ENCODE peak calls at places on chromosomes 11 and 22, in ten cellular contexts. One of them, this sample, is unnamed. For H3K4me1, the result is how much of the 10 kb centered on the place peaks cover.

GRCh38 chr11:13229136-13229535 is 48.5 kb upstream of the BMAL1 start:
- DNase-seq in thoracic aorta: no peak
- DNase-seq in neural progenitor cell: no peak
- DNase-seq in neuronal stem cell: no peak
- DNase-seq in GM23248: peak
- DNase-seq in right cardiac atrium: no peak
- DNase-seq in uterus: no peak
- DNase-seq in mucosa of descending colon: no peak
- DNase-seq in IMR-90: no peak
- DNase-seq in astrocyte: no peak
- DNase-seq in this sample: no peak

GRCh38 chr22:47292546-47293320 is 530.3 kb downstream of the TBC1D22A start:
- DNase-seq in astrocyte: no peak
- DNase-seq in uterus: peak
- DNase-seq in thoracic aorta: no peak
- DNase-seq in IMR-90: no peak
- DNase-seq in right cardiac atrium: peak
- DNase-seq in neuronal stem cell: no peak
- DNase-seq in GM23248: no peak
- DNase-seq in neural progenitor cell: no peak
- DNase-seq in mucosa of descending colon: no peak
- DNase-seq in this sample: no peak

GRCh38 chr11:122779047-122779629 is 59.2 kb upstream of the CRTAM start:
- DNase-seq in mucosa of descending colon: no peak
- DNase-seq in neural progenitor cell: no peak
- DNase-seq in IMR-90: no peak
- DNase-seq in uterus: no peak
- DNase-seq in thoracic aorta: no peak
- DNase-seq in right cardiac atrium: no peak
- DNase-seq in neuronal stem cell: no peak
- DNase-seq in GM23248: no peak
- DNase-seq in astrocyte: no peak
- DNase-seq in this sample: no peak

GRCh38 chr11:7353100-7353499 is 101.4 kb downstream of the SYT9 start:
- DNase-seq in neuronal stem cell: no peak
- DNase-seq in astrocyte: no peak
- DNase-seq in neural progenitor cell: peak
- DNase-seq in GM23248: peak
- DNase-seq in right cardiac atrium: no peak
- DNase-seq in uterus: no peak
- DNase-seq in IMR-90: no peak
- DNase-seq in mucosa of descending colon: no peak
- DNase-seq in thoracic aorta: no peak
- DNase-seq in this sample: peak

GRCh38 chr22:37739000-37739399 is 42.2 kb downstream of the TRIOBP start:
- DNase-seq in right cardiac atrium: peak
- DNase-seq in astrocyte: no peak
- DNase-seq in GM23248: peak
- DNase-seq in mucosa of descending colon: no peak
- DNase-seq in thoracic aorta: no peak
- DNase-seq in neuronal stem cell: no peak
- DNase-seq in IMR-90: peak
- DNase-seq in uterus: peak
- DNase-seq in neural progenitor cell: no peak
- DNase-seq in this sample: no peak

GRCh38 chr22:28883917-28884753 is 763 bp downstream of the ZNRF3 start:
- DNase-seq in thoracic aorta: no peak
- DNase-seq in astrocyte: no peak
- DNase-seq in neural progenitor cell: peak
- DNase-seq in neuronal stem cell: peak
- DNase-seq in GM23248: peak
- DNase-seq in IMR-90: peak
- DNase-seq in uterus: peak
- DNase-seq in right cardiac atrium: peak
- DNase-seq in mucosa of descending colon: peak
- DNase-seq in this sample: no peak

GRCh38 chr22:26548984-26549383 is 36.7 kb upstream of the TFIP11 start:
- DNase-seq in neural progenitor cell: no peak
- DNase-seq in IMR-90: no peak
- DNase-seq in thoracic aorta: no peak
- DNase-seq in uterus: no peak
- DNase-seq in right cardiac atrium: no peak
- DNase-seq in GM23248: no peak
- DNase-seq in astrocyte: no peak
- DNase-seq in neuronal stem cell: no peak
- DNase-seq in mucosa of descending colon: no peak
- DNase-seq in this sample: no peak

GRCh38 chr11:96341237-96342130 is 1.5 kb downstream of the MAML2 start:
- DNase-seq in GM23248: peak
- DNase-seq in IMR-90: peak
- DNase-seq in astrocyte: no peak
- DNase-seq in thoracic aorta: no peak
- DNase-seq in mucosa of descending colon: peak
- DNase-seq in uterus: peak
- DNase-seq in neuronal stem cell: peak
- DNase-seq in neural progenitor cell: peak
- DNase-seq in right cardiac atrium: peak
- DNase-seq in this sample: peak

GRCh38 chr11:1569251-1569780 is 2.8 kb downstream of the DUSP8 start:
- DNase-seq in uterus: no peak
- DNase-seq in GM23248: no peak
- DNase-seq in astrocyte: no peak
- DNase-seq in mucosa of descending colon: peak
- DNase-seq in right cardiac atrium: peak
- DNase-seq in thoracic aorta: no peak
- DNase-seq in neuronal stem cell: no peak
- DNase-seq in IMR-90: no peak
- DNase-seq in neural progenitor cell: no peak
- DNase-seq in this sample: peak

GRCh38 chr22:36377022-36377631 is 10.6 kb downstream of the MYH9 start:
- DNase-seq in uterus: no peak
- DNase-seq in astrocyte: no peak
- DNase-seq in right cardiac atrium: no peak
- DNase-seq in mucosa of descending colon: no peak
- DNase-seq in IMR-90: no peak
- DNase-seq in neural progenitor cell: no peak
- DNase-seq in GM23248: no peak
- DNase-seq in thoracic aorta: no peak
- DNase-seq in neuronal stem cell: no peak
- DNase-seq in this sample: no peak

GRCh38 chr22:36373258-36373579 is 14.5 kb downstream of the MYH9 start:
- DNase-seq in thoracic aorta: no peak
- DNase-seq in GM23248: no peak
- DNase-seq in IMR-90: peak
- DNase-seq in astrocyte: no peak
- DNase-seq in neural progenitor cell: no peak
- DNase-seq in neuronal stem cell: no peak
- DNase-seq in right cardiac atrium: peak
- DNase-seq in uterus: no peak
- DNase-seq in mucosa of descending colon: no peak
- DNase-seq in this sample: no peak

GRCh38 chr22:36375071-36375980 is 12.4 kb downstream of the MYH9 start:
- DNase-seq in thoracic aorta: no peak
- DNase-seq in right cardiac atrium: peak
- DNase-seq in neural progenitor cell: no peak
- DNase-seq in uterus: no peak
- DNase-seq in mucosa of descending colon: no peak
- DNase-seq in astrocyte: no peak
- DNase-seq in neuronal stem cell: no peak
- DNase-seq in GM23248: peak
- DNase-seq in IMR-90: peak
- DNase-seq in this sample: no peak

GRCh38 chr22:36376265-36376664 is 11.5 kb downstream of the MYH9 start:
- DNase-seq in neural progenitor cell: no peak
- DNase-seq in right cardiac atrium: peak
- DNase-seq in GM23248: no peak
- DNase-seq in uterus: no peak
- DNase-seq in thoracic aorta: no peak
- DNase-seq in astrocyte: no peak
- DNase-seq in IMR-90: no peak
- DNase-seq in mucosa of descending colon: no peak
- DNase-seq in neuronal stem cell: no peak
- DNase-seq in this sample: no peak

DNA sequence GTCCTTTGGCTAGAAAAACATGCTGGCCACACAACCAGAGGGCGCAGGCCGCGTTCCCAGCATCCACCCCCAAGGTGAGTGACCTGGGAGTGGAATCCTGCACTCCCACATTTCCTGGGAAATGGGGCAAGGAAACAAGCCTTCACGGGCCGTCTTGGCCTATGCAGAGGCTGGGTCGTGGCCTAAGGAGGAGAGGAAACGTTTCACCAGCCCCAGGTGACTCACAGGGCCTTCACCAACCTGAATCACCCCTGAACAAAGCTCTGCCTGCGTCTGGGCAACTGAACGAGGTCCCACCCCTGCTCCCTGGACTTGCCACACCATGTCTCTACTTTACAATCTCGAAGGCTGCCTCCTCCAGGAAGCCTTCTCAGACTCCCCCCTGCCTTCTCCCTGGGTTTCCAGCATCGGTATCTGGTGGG is 13.2 kb downstream of the MYH9 start:
- DNase-seq in thoracic aorta: no peak
- DNase-seq in GM23248: peak
- DNase-seq in neuronal stem cell: no peak
- DNase-seq in IMR-90: peak
- DNase-seq in astrocyte: peak
- DNase-seq in neural progenitor cell: no peak
- DNase-seq in uterus: peak
- DNase-seq in right cardiac atrium: peak
- DNase-seq in mucosa of descending colon: no peak
- DNase-seq in this sample: no peak
- H3K4me1 ChIP-seq in thoracic aorta: half or more
- H3K4me1 ChIP-seq in GM23248: half or more
- H3K4me1 ChIP-seq in neuronal stem cell: under half
- H3K4me1 ChIP-seq in IMR-90: half or more
- H3K4me1 ChIP-seq in astrocyte: half or more
- H3K4me1 ChIP-seq in neural progenitor cell: under half
- H3K4me1 ChIP-seq in uterus: under half
- H3K4me1 ChIP-seq in right cardiac atrium: under half
- H3K4me1 ChIP-seq in mucosa of descending colon: half or more
- H3K4me1 ChIP-seq in this sample: under half

GRCh38 chr22:44728761-44729261 is 23.6 kb upstream of the ARHGAP8 start:
- DNase-seq in neural progenitor cell: no peak
- DNase-seq in thoracic aorta: no peak
- DNase-seq in neuronal stem cell: no peak
- DNase-seq in astrocyte: no peak
- DNase-seq in GM23248: no peak
- DNase-seq in uterus: peak
- DNase-seq in IMR-90: no peak
- DNase-seq in right cardiac atrium: peak
- DNase-seq in mucosa of descending colon: no peak
- DNase-seq in this sample: no peak
- H3K4me3 ChIP-seq in neural progenitor cell: no peak
- H3K4me3 ChIP-seq in thoracic aorta: no peak
- H3K4me3 ChIP-seq in neuronal stem cell: no peak
- H3K4me3 ChIP-seq in astrocyte: no peak
- H3K4me3 ChIP-seq in GM23248: no peak
- H3K4me3 ChIP-seq in uterus: no peak
- H3K4me3 ChIP-seq in IMR-90: no peak
- H3K4me3 ChIP-seq in right cardiac atrium: no peak
- H3K4me3 ChIP-seq in mucosa of descending colon: no peak
- H3K4me3 ChIP-seq in this sample: no peak

GRCh38 chr11:47784785-47785381 is 17.7 kb upstream of the FNBP4 start:
- DNase-seq in neuronal stem cell: no peak
- DNase-seq in right cardiac atrium: no peak
- DNase-seq in astrocyte: no peak
- DNase-seq in uterus: no peak
- DNase-seq in thoracic aorta: no peak
- DNase-seq in mucosa of descending colon: no peak
- DNase-seq in neural progenitor cell: no peak
- DNase-seq in IMR-90: no peak
- DNase-seq in GM23248: no peak
- DNase-seq in this sample: no peak
- H3K4me1 ChIP-seq in neuronal stem cell: under half
- H3K4me1 ChIP-seq in right cardiac atrium: under half
- H3K4me1 ChIP-seq in astrocyte: under half
- H3K4me1 ChIP-seq in uterus: under half
- H3K4me1 ChIP-seq in thoracic aorta: under half
- H3K4me1 ChIP-seq in mucosa of descending colon: under half
- H3K4me1 ChIP-seq in neural progenitor cell: under half
- H3K4me1 ChIP-seq in IMR-90: under half
- H3K4me1 ChIP-seq in GM23248: under half
- H3K4me1 ChIP-seq in this sample: under half

GRCh38 chr11:3087821-3088800 is 30.9 kb upstream of the CARS1 start:
- DNase-seq in neuronal stem cell: no peak
- DNase-seq in GM23248: peak
- DNase-seq in right cardiac atrium: no peak
- DNase-seq in uterus: no peak
- DNase-seq in thoracic aorta: no peak
- DNase-seq in neural progenitor cell: no peak
- DNase-seq in astrocyte: peak
- DNase-seq in IMR-90: peak
- DNase-seq in mucosa of descending colon: no peak
- DNase-seq in this sample: no peak

GRCh38 chr11:3087373-3087772 is 30.1 kb upstream of the CARS1 start:
- DNase-seq in mucosa of descending colon: no peak
- DNase-seq in right cardiac atrium: no peak
- DNase-seq in GM23248: no peak
- DNase-seq in uterus: no peak
- DNase-seq in IMR-90: no peak
- DNase-seq in neural progenitor cell: no peak
- DNase-seq in thoracic aorta: no peak
- DNase-seq in neuronal stem cell: no peak
- DNase-seq in astrocyte: no peak
- DNase-seq in this sample: no peak

GRCh38 chr11:3085052-3085451 is 27.8 kb upstream of the CARS1 start:
- DNase-seq in mucosa of descending colon: no peak
- DNase-seq in right cardiac atrium: no peak
- DNase-seq in uterus: no peak
- DNase-seq in astrocyte: no peak
- DNase-seq in neural progenitor cell: no peak
- DNase-seq in neuronal stem cell: no peak
- DNase-seq in thoracic aorta: no peak
- DNase-seq in IMR-90: no peak
- DNase-seq in GM23248: no peak
- DNase-seq in this sample: no peak

GRCh38 chr11:3086114-3086513 is 28.9 kb upstream of the CARS1 start:
- DNase-seq in uterus: no peak
- DNase-seq in neural progenitor cell: no peak
- DNase-seq in GM23248: no peak
- DNase-seq in right cardiac atrium: no peak
- DNase-seq in IMR-90: no peak
- DNase-seq in astrocyte: no peak
- DNase-seq in thoracic aorta: no peak
- DNase-seq in neuronal stem cell: no peak
- DNase-seq in mucosa of descending colon: no peak
- DNase-seq in this sample: no peak

DNA sequence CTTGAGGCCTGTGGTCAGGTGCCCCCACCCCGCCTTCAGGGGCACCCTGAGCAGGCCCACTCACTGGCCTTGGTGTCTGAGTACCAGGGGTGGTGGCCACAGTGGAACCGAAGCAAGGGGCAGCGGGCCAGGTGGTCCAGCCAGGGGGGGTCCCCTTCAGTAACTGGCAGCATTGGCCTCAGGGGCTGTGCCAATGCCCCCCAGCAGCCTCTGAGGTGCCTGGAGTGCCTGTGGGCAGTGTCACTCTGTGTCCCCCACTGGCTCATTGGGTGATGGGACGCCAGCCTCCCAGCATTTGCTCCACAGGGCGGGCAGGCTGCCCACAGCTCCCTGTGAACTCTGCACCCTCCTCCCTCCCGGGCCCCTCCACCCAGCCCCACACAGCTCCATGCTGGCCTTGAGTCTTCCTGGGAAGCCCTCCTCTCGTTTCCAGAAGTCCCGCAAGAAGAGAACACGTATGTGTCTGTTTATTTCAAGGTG is 29.5 kb upstream of the CARS1 start:
- DNase-seq in right cardiac atrium: no peak
- DNase-seq in IMR-90: no peak
- DNase-seq in neural progenitor cell: no peak
- DNase-seq in astrocyte: no peak
- DNase-seq in neuronal stem cell: no peak
- DNase-seq in GM23248: no peak
- DNase-seq in thoracic aorta: no peak
- DNase-seq in uterus: no peak
- DNase-seq in mucosa of descending colon: no peak
- DNase-seq in this sample: no peak
- H3K4me3 ChIP-seq in right cardiac atrium: no peak
- H3K4me3 ChIP-seq in IMR-90: no peak
- H3K4me3 ChIP-seq in neural progenitor cell: no peak
- H3K4me3 ChIP-seq in astrocyte: no peak
- H3K4me3 ChIP-seq in neuronal stem cell: no peak
- H3K4me3 ChIP-seq in GM23248: no peak
- H3K4me3 ChIP-seq in thoracic aorta: no peak
- H3K4me3 ChIP-seq in uterus: no peak
- H3K4me3 ChIP-seq in mucosa of descending colon: no peak
- H3K4me3 ChIP-seq in this sample: no peak